ENCODE peak calls at places on chromosomes 1 and 21, in nine cellular contexts. Z is COLO829; F is CD4-positive, CD25-positive, alpha-beta regulatory T cell; Y is cardiac fibroblast; L is anterior cingulate cortex; N is kidney glomerular epithelial cell; P is stimulated activated CD8-positive, alpha-beta memory T cell treated with anti-CD3 and anti-CD28 coated beads, Interleukin-4, amount 100 ng/mL, for 4 hours; J is GM23248; S is hippocampal formation. W is an unnamed sample.

GRCh38 chr1:211828584-211829342 is 1.8 kb downstream of the LPGAT1 start:
- DNase-seq in F (no peak), J (peak; percentile 33), L (no peak), N (no peak), P (no peak), Y (peak; percentile 16), S (peak; percentile 4), Z (no peak), W (no peak)

GRCh38 chr1:33358114-33358770 is 37.3 kb upstream of the A3GALT2 start:
- DNase-seq in P (no peak), J (no peak), Y (no peak), L (no peak), S (no peak), F (no peak), Z (no peak), N (no peak), W (no peak)

GRCh38 chr1:9717193-9718005 is 65.9 kb downstream of the PIK3CD start:
- DNase-seq in Z (peak; percentile 46), L (no peak), S (peak; percentile 20), P (peak; percentile 77), F (peak; percentile 91), Y (no peak), N (no peak), J (no peak), W (peak; percentile 87)

GRCh38 chr1:157496121-157496526 is 56.2 kb downstream of the FCRL5 start:
- DNase-seq in L (no peak), S (peak; percentile 1), P (no peak), N (peak; percentile 29), Z (peak; percentile 36), F (peak; percentile 38), J (peak; percentile 63), Y (peak; percentile 56), W (peak; percentile 82)

GRCh38 chr1:25020851-25021585 is 90.9 kb upstream of the RUNX3 start:
- DNase-seq in J (no peak), N (no peak), Y (no peak), F (no peak), S (no peak), L (no peak), P (no peak), Z (no peak), W (peak; percentile 74)

GRCh38 chr1:187928288-187928687 is 1099.5 kb downstream of the PLA2G4A start:
- DNase-seq in F (no peak), J (peak; percentile 32), Y (peak; percentile 39), S (peak; percentile 0), L (no peak), P (no peak), N (peak; percentile 4), Z (peak; percentile 52), W (peak; percentile 77)

GRCh38 chr1:87113313-87113712 is 198.9 kb downstream of the HS2ST1 start:
- DNase-seq in Y (peak; percentile 62), F (no peak), Z (no peak), S (no peak), L (no peak), J (peak; percentile 90), N (no peak), P (no peak), W (no peak)

GRCh38 chr21:41283211-41283818 is 33.3 kb upstream of the FAM3B start:
- DNase-seq in Y (peak; percentile 92), P (no peak), F (peak; percentile 69), N (peak; percentile 81), S (peak; percentile 17), J (peak; percentile 91), L (peak; percentile 2), Z (peak; percentile 92), W (peak; percentile 63)

GRCh38 chr1:206081811-206082210 is 28.8 kb downstream of the RHEX start:
- DNase-seq in Z (no peak), Y (no peak), S (no peak), F (no peak), N (no peak), J (no peak), P (no peak), L (no peak), W (no peak)

GRCh38 chr1:206469933-206470691 is at the start of gene IKBKE:
- DNase-seq in J (peak; percentile 85), S (peak; percentile 40), P (no peak), Z (peak; percentile 96), N (peak; percentile 94), Y (peak; percentile 72), L (peak; percentile 64), F (peak; percentile 48), W (peak; percentile 88)

GRCh38 chr1:215718888-215719287 is 151.8 kb downstream of the KCTD3 start:
- DNase-seq in Z (no peak), Y (no peak), J (no peak), F (no peak), P (no peak), S (no peak), L (no peak), N (no peak), W (no peak)

GRCh38 chr1:82161651-82162238 is 361.0 kb downstream of the ADGRL2 start:
- DNase-seq in Z (no peak), S (no peak), L (no peak), J (no peak), N (peak; percentile 53), Y (no peak), F (no peak), P (no peak), W (no peak)

GRCh38 chr1:115649964-115650363 is 8.2 kb downstream of the VANGL1 start:
- DNase-seq in P (no peak), N (no peak), L (no peak), Y (no peak), F (no peak), Z (no peak), J (no peak), S (no peak), W (peak; percentile 93)

GRCh38 chr1:179840107-179840506 is 37.5 kb downstream of the TOR1AIP2 start:
- DNase-seq in Y (no peak), P (no peak), J (no peak), Z (no peak), L (no peak), S (no peak), N (no peak), F (no peak), W (no peak)

GRCh38 chr1:37755951-37756350 is 9.0 kb downstream of the EPHA10 start:
- DNase-seq in J (no peak), Z (no peak), Y (no peak), P (no peak), S (no peak), F (no peak), L (no peak), N (no peak), W (no peak)

GRCh38 chr1:25803368-25803767 is 3.4 kb downstream of the SELENON start:
- DNase-seq in L (no peak), Y (no peak), J (no peak), N (no peak), P (no peak), S (no peak), F (no peak), Z (no peak), W (no peak)

GRCh38 chr1:53585116-53585515 is 125.9 kb downstream of the DMRTB1 start:
- DNase-seq in J (no peak), F (peak; percentile 24), P (peak; percentile 38), S (no peak), Y (peak; percentile 70), Z (no peak), N (no peak), L (no peak), W (no peak)

GRCh38 chr1:237867380-237867888 is 23.3 kb downstream of the ZP4 start:
- DNase-seq in F (no peak), S (no peak), J (no peak), N (no peak), L (no peak), Z (no peak), Y (no peak), P (no peak), W (no peak)

GRCh38 chr1:192579319-192579738 is 3.8 kb downstream of the RGS1 start:
- DNase-seq in F (peak; percentile 37), Z (no peak), L (no peak), N (peak; percentile 14), P (no peak), Y (peak; percentile 71), J (peak; percentile 49), S (no peak), W (no peak)

GRCh38 chr1:228400237-228400651 is 6.4 kb downstream of the TRIM11 start:
- DNase-seq in Z (no peak), L (no peak), J (no peak), N (no peak), P (no peak), Y (no peak), S (no peak), F (no peak), W (peak; percentile 30)

GRCh38 chr21:15370576-15370975 is 305.8 kb upstream of the NRIP1 start:
- DNase-seq in Z (no peak), Y (no peak), N (peak; percentile 50), J (no peak), S (no peak), P (no peak), F (no peak), L (no peak), W (no peak)

GRCh38 chr21:36422279-36423098 is 37.3 kb downstream of the CHAF1B start:
- DNase-seq in S (no peak), P (no peak), Z (peak; percentile 74), J (peak; percentile 66), Y (peak; percentile 88), L (no peak), N (no peak), F (no peak), W (peak; percentile 95)

GRCh38 chr1:199508653-199509052 is 518.9 kb upstream of the NR5A2 start:
- DNase-seq in Y (no peak), Z (no peak), L (no peak), N (peak; percentile 88), J (no peak), F (no peak), S (no peak), P (no peak), W (no peak)

GRCh38 chr1:3992103-3992556 is 92.1 kb upstream of the C1orf174 start:
- DNase-seq in N (no peak), Z (no peak), F (no peak), P (no peak), S (no peak), L (no peak), Y (peak; percentile 2), J (peak; percentile 35), W (no peak)

W was measured in endodermal cell.